ENCODE peak calls at places on chromosomes 4 and X, in ten cellular contexts. E is occipital lobe; Z is AG20443; H is stimulated activated CD8-positive, alpha-beta memory T cell treated with anti-CD3 and anti-CD28 coated beads, Interleukin-7, amount 100 ng/mL, for 1 hour; P is amniotic stem cell; U is fibroblast of pulmonary artery; R is activated CD4-positive, alpha-beta T cell treated with anti-CD3 and anti-CD28 coated beads for 24 hours; N is germinal center; V is NCI-H2081 treated with DMSO at 0.1 percent for 48 hours; Y is psoas muscle. X is an unnamed sample.

GRCh38 chrX:24248042-24248441 is 65.8 kb downstream of the SUPT20HL2 start:
- DNase-seq in E (no peak), N (no peak), P (no peak), Z (no peak), R (no peak), V (no peak), Y (no peak), H (no peak), U (no peak), X (no peak)

GRCh38 chr4:162793004-162793403 is 373.7 kb downstream of the NAF1 start:
- DNase-seq in R (no peak), P (no peak), Y (no peak), E (no peak), Z (no peak), N (no peak), H (no peak), V (no peak), U (no peak), X (no peak)

GRCh38 chrX:53681661-53682060 is 4.9 kb downstream of the HUWE1 start:
- DNase-seq in P (no peak), Z (no peak), E (no peak), H (no peak), R (no peak), Y (no peak), U (peak), N (no peak), V (no peak), X (peak)

GRCh38 chr4:123889376-123889945 is 492.9 kb downstream of the SPRY1 start:
- DNase-seq in P (no peak), U (peak), Z (no peak), V (no peak), Y (no peak), H (no peak), E (no peak), N (no peak), R (no peak), X (peak)

GRCh38 chr4:174036111-174036510 is 247.4 kb downstream of the FBXO8 start:
- DNase-seq in R (no peak), E (no peak), U (no peak), Z (no peak), P (no peak), N (no peak), V (no peak), H (no peak), Y (no peak), X (peak)

GRCh38 chrX:24027985-24028384 is 999 bp upstream of the KLHL15 start:
- DNase-seq in Y (no peak), R (no peak), U (no peak), P (no peak), N (no peak), E (no peak), Z (no peak), V (no peak), H (no peak), X (no peak)

GRCh38 chr4:5797866-5798265 is 86.9 kb downstream of the EVC start:
- DNase-seq in P (no peak), N (no peak), E (no peak), U (no peak), Z (no peak), R (no peak), H (no peak), V (no peak), Y (no peak), X (no peak)

GRCh38 chrX:288561-288991 is 7.4 kb downstream of the PLCXD1 start:
- DNase-seq in N (no peak), H (no peak), P (no peak), R (no peak), Z (no peak), E (no peak), U (no peak), V (no peak), Y (no peak), X (no peak)

GRCh38 chr4:176792348-176793059 is at the start of gene VEGFC:
- DNase-seq in R (no peak), Y (peak), H (no peak), E (no peak), N (peak), U (peak), Z (peak), V (no peak), P (peak), X (peak)

GRCh38 chr4:128776794-128777216 is 32.7 kb upstream of the JADE1 start:
- DNase-seq in N (no peak), Z (peak), Y (peak), U (peak), R (no peak), P (peak), E (no peak), H (no peak), V (no peak), X (peak)

GRCh38 chrX:71618303-71618721 is at the start of gene CXCR3:
- DNase-seq in R (peak), Z (no peak), P (no peak), E (no peak), N (no peak), U (peak), Y (no peak), H (peak), V (no peak), X (no peak)